ENCODE peak calls at places on chromosomes 11 and 22, in five cellular contexts. S, Z, D, G and R are unnamed samples.
A peak's percentile ranks its signal among the peaks of the same experiment; 100 is the strongest.

GRCh38 chr22:17152971-17153370 is 6.1 kb downstream of the HDHD5 start:
- DNase-seq in S (no peak), Z (no peak), D (no peak), G (no peak), R (no peak)

GRCh38 chr11:116065519-116065918 is 561.3 kb upstream of the CADM1 start:
- DNase-seq in S (no peak), Z (no peak), D (no peak), G (no peak), R (no peak)

GRCh38 chr22:27834364-27835185 is 33.0 kb upstream of the MN1 start:
- DNase-seq in S (no peak), Z (no peak), D (no peak), G (no peak), R (no peak)

GRCh38 chr11:9142732-9143131 is 51.3 kb upstream of the SCUBE2 start:
- DNase-seq in S (no peak), Z (no peak), D (no peak), G (no peak), R (no peak)

GRCh38 chr22:45091254-45091854 is 72.4 kb upstream of the NUP50 start:
- DNase-seq in S (no peak), Z (no peak), D (no peak), G (no peak), R (no peak)

GRCh38 chr11:114432893-114433292 is 6.4 kb upstream of the REXO2 start:
- DNase-seq in S (no peak), Z (no peak), D (no peak), G (no peak), R (no peak)

GRCh38 chr11:12157241-12157661 is 46.9 kb downstream of the MICAL2 start:
- DNase-seq in S (no peak), Z (no peak), D (no peak), G (peak; percentile 92), R (peak; percentile 69)

GRCh38 chr11:61776561-61777075 is 15.8 kb downstream of the TMEM258 start:
- DNase-seq in S (peak; percentile 80), Z (peak; percentile 55), D (peak; percentile 62), G (peak; percentile 61), R (peak; percentile 54)

GRCh38 chr11:111331711-111332479 is 33.5 kb downstream of the POU2AF3 start:
- DNase-seq in S (no peak), Z (no peak), D (no peak), G (peak; percentile 33), R (peak; percentile 37)

GRCh38 chr22:37892566-37893338 is 13.3 kb upstream of the MICALL1 start:
- DNase-seq in S (no peak), Z (peak; percentile 87), D (no peak), G (peak; percentile 28), R (no peak)

GRCh38 chr22:30752771-30753170 is 58.1 kb downstream of the OSBP2 start:
- DNase-seq in S (no peak), Z (no peak), D (no peak), G (peak; percentile 35), R (no peak)

GRCh38 chr22:22038178-22038880 is 55.7 kb upstream of the TOP3B start:
- DNase-seq in S (no peak), Z (no peak), D (no peak), G (no peak), R (no peak)

GRCh38 chr11:76553554-76554476 is 109.0 kb downstream of the EMSY start:
- DNase-seq in S (no peak), Z (no peak), D (no peak), G (no peak), R (no peak)

GRCh38 chr11:86574493-86575207 is 97.8 kb downstream of the ME3 start:
- DNase-seq in S (no peak), Z (no peak), D (no peak), G (no peak), R (no peak)

GRCh38 chr22:42758929-42759629 is 38.4 kb upstream of the A4GALT start:
- DNase-seq in S (no peak), Z (no peak), D (no peak), G (peak; percentile 62), R (no peak)

GRCh38 chr22:31776231-31776630 is 22.4 kb downstream of the DEPDC5 start:
- DNase-seq in S (no peak), Z (no peak), D (no peak), G (no peak), R (no peak)

GRCh38 chr22:20458530-20459151 is 21.0 kb upstream of the SCARF2 start:
- DNase-seq in S (no peak), Z (no peak), D (no peak), G (no peak), R (no peak)

GRCh38 chr11:19827399-19828135 is 114.9 kb downstream of the NAV2 start:
- DNase-seq in S (no peak), Z (no peak), D (no peak), G (no peak), R (no peak)

GRCh38 chr22:49576241-49577141 is 251.2 kb downstream of the BRD1 start:
- DNase-seq in S (no peak), Z (no peak), D (no peak), G (no peak), R (no peak)

GRCh38 chr11:72333657-72334056 is 89.7 kb upstream of the PHOX2A start:
- DNase-seq in S (peak; percentile 41), Z (no peak), D (peak; percentile 12), G (no peak), R (no peak)

GRCh38 chr11:9880657-9881056 is 216.8 kb downstream of the SWAP70 start:
- DNase-seq in S (no peak), Z (no peak), D (no peak), G (no peak), R (no peak)

GRCh38 chr11:72589802-72590761 is 84.1 kb downstream of the PDE2A start:
- DNase-seq in S (peak; percentile 77), Z (peak; percentile 55), D (peak; percentile 83), G (peak; percentile 5), R (no peak)

GRCh38 chr22:20298803-20299735 is 20.8 kb downstream of the DGCR6L start:
- DNase-seq in S (peak; percentile 81), Z (peak; percentile 87), D (peak; percentile 98), G (peak; percentile 51), R (peak; percentile 31)

GRCh38 chr11:21475276-21475675 is 717.6 kb upstream of the ANO5 start:
- DNase-seq in S (no peak), Z (no peak), D (no peak), G (no peak), R (no peak)

GRCh38 chr11:20668844-20669832 is at the start of gene NELL1:
- DNase-seq in S (peak; percentile 26), Z (no peak), D (peak; percentile 65), G (no peak), R (no peak)

GRCh38 chr11:61345170-61345610 is 12.2 kb downstream of the TKFC start:
- DNase-seq in S (no peak), Z (peak; percentile 18), D (no peak), G (peak; percentile 32), R (no peak)

GRCh38 chr11:62108017-62108750 is 15.6 kb upstream of the INCENP start:
- DNase-seq in S (peak; percentile 34), Z (no peak), D (peak; percentile 46), G (peak; percentile 72), R (peak; percentile 60)

GRCh38 chr11:15565846-15566245 is 451.1 kb downstream of the INSC start:
- DNase-seq in S (no peak), Z (no peak), D (no peak), G (no peak), R (no peak)

GRCh38 chr22:32237905-32238304 is 17.2 kb downstream of the SLC5A4 start:
- DNase-seq in S (no peak), Z (no peak), D (no peak), G (no peak), R (no peak)

GRCh38 chr11:12639388-12639787 is 34.8 kb upstream of the TEAD1 start:
- DNase-seq in S (no peak), Z (no peak), D (no peak), G (no peak), R (no peak)

GRCh38 chr11:14150878-14151277 is 188.4 kb downstream of the SPON1 start:
- DNase-seq in S (no peak), Z (no peak), D (no peak), G (peak; percentile 29), R (no peak)

GRCh38 chr11:2366271-2366670 is 10.8 kb upstream of the CD81 start:
- DNase-seq in S (no peak), Z (no peak), D (no peak), G (no peak), R (no peak)

DNA sequence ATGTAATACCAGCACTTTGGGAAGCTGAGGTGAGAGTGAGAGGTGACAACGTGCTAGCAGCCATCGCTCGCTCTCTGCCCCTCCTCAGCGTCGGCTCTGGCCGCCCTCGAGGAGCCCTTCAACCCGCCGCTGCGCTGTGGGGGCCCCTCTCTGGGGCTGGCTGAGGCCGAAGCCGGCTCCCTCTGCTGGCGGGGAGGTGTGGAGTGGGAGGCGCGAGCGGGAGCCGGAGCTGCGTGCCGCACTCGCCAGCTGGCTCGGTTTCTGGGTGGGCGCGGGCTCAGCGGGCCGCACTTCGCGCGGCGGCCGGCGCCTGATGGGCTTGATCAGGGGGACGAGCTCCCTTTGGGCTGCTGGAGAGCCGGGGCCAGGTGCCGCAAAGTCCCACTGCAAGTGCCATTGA is 98.9 kb upstream of the UBASH3B start:
- DNase-seq in S (peak; percentile 65), Z (peak; percentile 29), D (peak; percentile 78), G (peak; percentile 18), R (no peak)
- TF ChIP-seq CTCF in S (peak; percentile 17), Z (peak; percentile 23), D (peak; percentile 34), G (peak; percentile 34), R (peak; percentile 34)

GRCh38 chr11:101127699-101128570 is 1.7 kb downstream of the PGR start:
- DNase-seq in S (peak; percentile 37), Z (peak; percentile 62), D (peak; percentile 54), G (no peak), R (no peak)
- TF ChIP-seq CTCF in S (no peak), Z (no peak), D (no peak), G (no peak), R (no peak)

GRCh38 chr11:129333873-129334272 is 41.8 kb upstream of the BARX2 start:
- DNase-seq in S (no peak), Z (no peak), D (no peak), G (no peak), R (no peak)
- TF ChIP-seq CTCF in S (peak; percentile 64), Z (no peak), D (peak; percentile 41), G (peak; percentile 15), R (peak; percentile 63)

GRCh38 chr11:70127653-70128434 is 49.7 kb downstream of the ANO1 start:
- DNase-seq in S (no peak), Z (no peak), D (no peak), G (no peak), R (no peak)

GRCh38 chr11:70126494-70126893 is 48.4 kb downstream of the ANO1 start:
- DNase-seq in S (no peak), Z (no peak), D (no peak), G (no peak), R (no peak)

GRCh38 chr11:70130636-70131035 is 52.5 kb downstream of the ANO1 start:
- DNase-seq in S (no peak), Z (no peak), D (no peak), G (no peak), R (no peak)

GRCh38 chr11:70129051-70129592 is 51.0 kb downstream of the ANO1 start:
- DNase-seq in S (no peak), Z (no peak), D (no peak), G (no peak), R (no peak)

DNA sequence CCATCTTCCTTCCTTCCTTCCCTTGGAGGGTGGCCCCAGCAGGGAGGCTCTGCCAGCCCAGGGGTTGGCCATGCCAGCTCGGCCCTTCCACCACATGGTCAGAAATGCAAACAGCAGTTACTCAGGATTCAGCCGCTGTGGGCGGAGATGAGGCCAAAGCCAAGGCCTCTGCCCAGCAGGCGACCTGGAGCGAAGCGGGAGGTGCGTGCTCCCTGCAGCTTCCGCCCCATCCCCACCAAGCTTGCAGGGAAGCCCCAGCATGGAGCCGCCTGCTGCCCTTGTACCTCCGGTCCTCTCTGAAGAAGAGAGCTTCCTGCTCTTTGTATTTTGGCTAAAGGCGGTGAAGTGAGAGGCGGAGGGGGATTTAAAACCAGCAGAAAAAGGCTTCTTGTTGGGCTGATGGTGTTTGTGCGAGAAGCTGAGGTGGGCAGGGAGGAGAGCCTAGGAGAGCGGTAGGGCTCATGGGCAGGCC is 50.4 kb downstream of the ANO1 start:
- DNase-seq in S (no peak), Z (no peak), D (peak; percentile 36), G (peak; percentile 8), R (no peak)
- TF ChIP-seq CTCF in S (no peak), Z (no peak), D (no peak), G (no peak), R (no peak)